ENCODE peak calls at places on chromosomes 16 and 17, in ten cellular contexts. Z is mammary epithelial cell; T is stimulated activated CD4-positive, alpha-beta T cell treated with anti-CD3 and anti-CD28 coated beads, Interleukin-4, amount 100 ng/mL, for 24 hours; K is amygdala; C is NCI-H1436 treated with DMSO at 0.1 percent for 48 hours; W is AG10803; X is stimulated activated CD8-positive, alpha-beta memory T cell treated with anti-CD3 and anti-CD28 coated beads, Interleukin-2, amount 100 ng/mL, for 1 hour; J is PC-9; O is T-cell; A is iPS-NIHi11. G is an unnamed sample.
A peak's percentile ranks its signal among the peaks of the same experiment; 100 is the strongest.

GRCh38 chr16:23861874-23862273 is 26.1 kb downstream of the PRKCB start:
- DNase-seq in Z (no peak), T (no peak), K (no peak), C (no peak), W (no peak), X (no peak), J (no peak), O (no peak), A (no peak), G (no peak)

GRCh38 chr17:39999067-39999466 is 16.2 kb upstream of the CSF3 start:
- DNase-seq in Z (no peak), T (no peak), K (no peak), C (no peak), W (no peak), X (no peak), J (no peak), O (no peak), A (no peak), G (no peak)

GRCh38 chr17:81254955-81255717 is 16.0 kb downstream of the NDUFAF8 start:
- DNase-seq in Z (no peak), T (no peak), K (no peak), C (no peak), W (peak; percentile 74), X (no peak), J (no peak), O (no peak), A (peak; percentile 82), G (no peak)

GRCh38 chr16:13863075-13863765 is 56.7 kb upstream of the ERCC4 start:
- DNase-seq in Z (no peak), T (no peak), K (no peak), C (no peak), W (no peak), X (no peak), J (no peak), O (no peak), A (no peak), G (no peak)

GRCh38 chr17:45848868-45849535 is 4.3 kb downstream of the SPPL2C start:
- DNase-seq in Z (no peak), T (no peak), K (peak; percentile 52), C (no peak), W (no peak), X (no peak), J (no peak), O (no peak), A (no peak), G (no peak)

GRCh38 chr16:28494141-28494851 is at the start of gene APOBR:
- DNase-seq in Z (no peak), T (peak; percentile 90), K (no peak), C (no peak), W (no peak), X (peak; percentile 69), J (no peak), O (peak; percentile 70), A (no peak), G (peak; percentile 96)

GRCh38 chr17:3557768-3558583 is at the start of gene TRPV3:
- DNase-seq in Z (peak; percentile 87), T (peak; percentile 80), K (no peak), C (no peak), W (peak; percentile 31), X (peak; percentile 22), J (peak; percentile 64), O (no peak), A (peak; percentile 73), G (peak; percentile 61)

GRCh38 chr16:58506241-58507194 is 6.6 kb downstream of the NDRG4 start:
- DNase-seq in Z (no peak), T (no peak), K (no peak), C (no peak), W (no peak), X (no peak), J (no peak), O (no peak), A (no peak), G (no peak)

GRCh38 chr17:7674934-7675333 is 12.4 kb downstream of the TP53 start:
- DNase-seq in Z (no peak), T (no peak), K (no peak), C (no peak), W (no peak), X (no peak), J (no peak), O (no peak), A (no peak), G (no peak)

GRCh38 chr17:81037026-81037782 is 2.3 kb downstream of the BAIAP2 start:
- DNase-seq in Z (no peak), T (no peak), K (no peak), C (no peak), W (no peak), X (no peak), J (peak; percentile 96), O (no peak), A (no peak), G (no peak)

GRCh38 chr16:84054916-84055315 is 12.3 kb upstream of the SLC38A8 start:
- DNase-seq in Z (no peak), T (no peak), K (no peak), C (no peak), W (no peak), X (no peak), J (no peak), O (no peak), A (peak; percentile 68), G (no peak)

GRCh38 chr16:89633064-89633631 is 19.7 kb downstream of the DPEP1 start:
- DNase-seq in Z (peak; percentile 85), T (no peak), K (no peak), C (no peak), W (peak; percentile 87), X (no peak), J (no peak), O (no peak), A (no peak), G (no peak)

GRCh38 chr17:9403207-9403606 is 172.4 kb downstream of the STX8 start:
- DNase-seq in Z (no peak), T (no peak), K (no peak), C (no peak), W (no peak), X (no peak), J (no peak), O (no peak), A (no peak), G (no peak)

GRCh38 chr16:61900482-61900881 is 135.8 kb downstream of the CDH8 start:
- DNase-seq in Z (peak; percentile 21), T (no peak), K (no peak), C (no peak), W (peak; percentile 78), X (no peak), J (no peak), O (no peak), A (no peak), G (no peak)

GRCh38 chr17:8376302-8377067 is at the start of gene KRABD2:
- DNase-seq in Z (peak; percentile 75), T (peak; percentile 92), K (peak; percentile 51), C (no peak), W (peak; percentile 86), X (peak; percentile 84), J (peak; percentile 40), O (peak; percentile 74), A (peak; percentile 98), G (peak; percentile 85)

GRCh38 chr16:65012357-65012756 is 109.5 kb downstream of the CDH11 start:
- DNase-seq in Z (no peak), T (no peak), K (no peak), C (no peak), W (peak; percentile 61), X (no peak), J (no peak), O (no peak), A (no peak), G (no peak)

GRCh38 chr17:6098466-6099180 is 28.4 kb downstream of the WSCD1 start:
- DNase-seq in Z (no peak), T (no peak), K (no peak), C (no peak), W (no peak), X (no peak), J (no peak), O (no peak), A (peak; percentile 81), G (no peak)

GRCh38 chr17:29595107-29595942 is 2.4 kb downstream of the ANKRD13B start:
- DNase-seq in Z (no peak), T (no peak), K (no peak), C (no peak), W (no peak), X (no peak), J (peak; percentile 16), O (no peak), A (no peak), G (no peak)

GRCh38 chr17:36088559-36089376 is 1.2 kb downstream of the CCL3 start:
- DNase-seq in Z (no peak), T (no peak), K (no peak), C (no peak), W (no peak), X (no peak), J (no peak), O (no peak), A (no peak), G (no peak)

GRCh38 chr16:79618712-79619050 is 18.1 kb upstream of the MAF start:
- DNase-seq in Z (no peak), T (peak; percentile 67), K (no peak), C (no peak), W (no peak), X (no peak), J (no peak), O (no peak), A (no peak), G (no peak)

GRCh38 chr16:7946142-7946541 is 613.5 kb downstream of the RBFOX1 start:
- DNase-seq in Z (no peak), T (no peak), K (no peak), C (no peak), W (no peak), X (no peak), J (no peak), O (no peak), A (no peak), G (no peak)

GRCh38 chr17:75843577-75844529 is at the start of gene UNC13D:
- DNase-seq in Z (peak; percentile 27), T (peak; percentile 62), K (no peak), C (no peak), W (no peak), X (no peak), J (peak; percentile 80), O (peak; percentile 55), A (peak; percentile 6), G (peak; percentile 61)

GRCh38 chr17:57534863-57535651 is 210.0 kb downstream of the CCDC182 start:
- DNase-seq in Z (no peak), T (no peak), K (no peak), C (peak; percentile 69), W (no peak), X (no peak), J (peak; percentile 24), O (no peak), A (no peak), G (no peak)

GRCh38 chr16:61929801-61930200 is 106.4 kb downstream of the CDH8 start:
- DNase-seq in Z (no peak), T (no peak), K (no peak), C (no peak), W (no peak), X (no peak), J (no peak), O (no peak), A (no peak), G (no peak)